ENCODE peak calls at places on chromosomes 12 and 14, in five cellular contexts. D is fibroblast of gingiva, Q is ovary, A is upper lobe of left lung, V is nucleus accumbens. Z is an unnamed sample.

GRCh38 chr12:20490213-20490612 is 121.9 kb downstream of the PDE3A start:
- DNase-seq in V (no peak), D (peak; percentile 59), A (no peak), Q (no peak), Z (no peak)

GRCh38 chr14:45426685-45427282 is 173.8 kb upstream of the MIS18BP1 start:
- DNase-seq in V (no peak), A (no peak), Q (no peak), D (peak; percentile 3), Z (peak; percentile 61)

GRCh38 chr12:107564946-107565345 is 120.7 kb upstream of the PWP1 start:
- DNase-seq in Q (no peak), D (no peak), V (no peak), A (no peak), Z (peak; percentile 16)

GRCh38 chr12:11863478-11863906 is 207.2 kb upstream of the BCL2L14 start:
- DNase-seq in A (no peak), Q (peak; percentile 62), V (no peak), D (peak; percentile 53), Z (no peak)

GRCh38 chr12:121610239-121611149 is 15.8 kb upstream of the ORAI1 start:
- DNase-seq in D (peak; percentile 51), Q (peak; percentile 46), V (no peak), A (no peak), Z (no peak)

GRCh38 chr14:62739647-62740046 is 305.6 kb downstream of the KCNH5 start:
- DNase-seq in V (no peak), A (no peak), D (no peak), Q (no peak), Z (no peak)

GRCh38 chr14:95018845-95019244 is 138.5 kb downstream of the DICER1 start:
- DNase-seq in D (peak; percentile 74), A (no peak), V (no peak), Q (no peak), Z (peak; percentile 47)

GRCh38 chr12:117986705-117987469 is 18.1 kb upstream of the KSR2 start:
- DNase-seq in D (no peak), Q (no peak), V (no peak), A (no peak), Z (peak; percentile 74)

GRCh38 chr12:122842505-122843405 is 7.5 kb downstream of the HIP1R start:
- DNase-seq in Q (no peak), D (no peak), V (no peak), A (peak; percentile 73), Z (no peak)

GRCh38 chr12:114703060-114703493 is 19.1 kb upstream of the TBX3 start:
- DNase-seq in D (no peak), A (no peak), V (no peak), Q (no peak), Z (no peak)

GRCh38 chr12:67991158-67991557 is 1.9 kb downstream of the IFNG-AS1 start:
- DNase-seq in V (no peak), D (no peak), Q (no peak), A (no peak), Z (no peak)

GRCh38 chr12:67358686-67359374 is 89.7 kb downstream of the CAND1 start:
- DNase-seq in V (no peak), Q (no peak), A (no peak), D (peak; percentile 93), Z (peak; percentile 84)

GRCh38 chr12:58933068-58933681 is 12.9 kb upstream of the LRIG3 start:
- DNase-seq in Q (no peak), V (no peak), A (no peak), D (no peak), Z (peak; percentile 14)

Z was measured in H4.